ENCODE peak calls at places on chromosomes 1 and 21, in four cellular contexts. One of them, this sample, is unnamed.

GRCh38 chr1:232568331-232568852 is 61.5 kb downstream of the SIPA1L2 start:
- DNase-seq in SK-N-SH: no peak
- DNase-seq in K562: no peak
- DNase-seq in GM12878: no peak
- DNase-seq in this sample: no peak

GRCh38 chr1:163128282-163128681 is 59.1 kb downstream of the RGS4 start:
- DNase-seq in GM12878: no peak
- DNase-seq in K562: no peak
- DNase-seq in SK-N-SH: no peak
- DNase-seq in this sample: no peak

GRCh38 chr1:65791860-65792670 is 630 bp upstream of the PDE4B start:
- DNase-seq in K562: no peak
- DNase-seq in GM12878: no peak
- DNase-seq in SK-N-SH: peak
- DNase-seq in this sample: no peak

GRCh38 chr1:153963030-153963849 is at the start of gene SLC39A1:
- DNase-seq in GM12878: peak
- DNase-seq in SK-N-SH: peak
- DNase-seq in K562: peak
- DNase-seq in this sample: peak

GRCh38 chr21:26513212-26513611 is 59.9 kb downstream of the CYYR1 start:
- DNase-seq in K562: no peak
- DNase-seq in SK-N-SH: no peak
- DNase-seq in GM12878: no peak
- DNase-seq in this sample: no peak

GRCh38 chr1:21857142-21857839 is 45.2 kb downstream of the LDLRAD2 start:
- DNase-seq in GM12878: no peak
- DNase-seq in SK-N-SH: no peak
- DNase-seq in K562: no peak
- DNase-seq in this sample: no peak

GRCh38 chr1:28127617-28128257 is 39.3 kb upstream of the EYA3 start:
- DNase-seq in SK-N-SH: no peak
- DNase-seq in GM12878: peak
- DNase-seq in K562: no peak
- DNase-seq in this sample: no peak

GRCh38 chr1:163071381-163072255 is 2.5 kb downstream of the RGS4 start:
- DNase-seq in SK-N-SH: peak
- DNase-seq in K562: peak
- DNase-seq in GM12878: no peak
- DNase-seq in this sample: peak

GRCh38 chr1:36528361-36529349 is 45.9 kb upstream of the CSF3R start:
- DNase-seq in K562: no peak
- DNase-seq in GM12878: no peak
- DNase-seq in SK-N-SH: no peak
- DNase-seq in this sample: no peak

GRCh38 chr1:48047116-48047515 is 49.9 kb upstream of the TRABD2B start:
- DNase-seq in SK-N-SH: no peak
- DNase-seq in K562: no peak
- DNase-seq in GM12878: no peak
- DNase-seq in this sample: no peak

GRCh38 chr1:178271471-178271870 is 177.6 kb downstream of the RASAL2 start:
- DNase-seq in SK-N-SH: no peak
- DNase-seq in K562: no peak
- DNase-seq in GM12878: no peak
- DNase-seq in this sample: no peak

GRCh38 chr1:66764994-66765578 is 12.8 kb downstream of the DYNLT5 start:
- DNase-seq in GM12878: no peak
- DNase-seq in SK-N-SH: peak
- DNase-seq in K562: peak
- DNase-seq in this sample: peak

GRCh38 chr1:164628758-164629157 is 69.8 kb downstream of the PBX1 start:
- DNase-seq in K562: no peak
- DNase-seq in GM12878: no peak
- DNase-seq in SK-N-SH: no peak
- DNase-seq in this sample: no peak

DNA sequence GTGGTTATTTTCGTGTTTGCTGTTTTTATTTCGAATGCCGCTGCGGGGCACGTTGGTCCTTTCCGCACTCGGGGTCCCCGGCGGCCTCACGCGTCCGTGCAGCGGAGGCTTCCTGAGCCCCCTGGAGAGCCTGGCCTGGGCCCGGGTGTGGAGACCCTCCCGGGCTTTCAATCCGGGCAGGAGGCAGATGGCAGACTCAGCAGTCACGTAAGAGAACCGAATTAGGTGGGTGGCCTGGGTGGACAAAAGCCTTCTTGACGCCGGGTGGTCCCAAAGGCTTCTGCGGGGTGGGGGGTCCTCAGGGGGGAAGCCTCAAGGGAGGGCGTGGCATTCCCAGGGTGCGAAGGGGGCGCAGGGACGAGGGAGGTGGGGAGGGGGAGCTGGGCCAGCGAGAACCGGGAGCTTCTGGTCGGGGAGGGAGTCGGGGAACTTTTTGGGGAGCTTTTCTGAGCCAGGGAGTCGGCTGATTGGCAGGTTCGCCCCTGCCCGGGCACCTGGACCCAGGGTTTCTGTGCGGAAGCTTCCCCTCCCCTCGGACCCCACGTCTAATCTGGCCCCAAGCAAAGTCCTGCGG is 1.2 kb upstream of the HES4 start:
- DNase-seq in GM12878: no peak
- DNase-seq in K562: peak
- DNase-seq in SK-N-SH: peak
- DNase-seq in this sample: no peak
- TF ChIP-seq JUND in GM12878: no peak
- TF ChIP-seq JUND in K562: no peak
- TF ChIP-seq JUND in SK-N-SH: no peak
- TF ChIP-seq JUND in this sample: no peak

GRCh38 chr1:61152706-61153105 is 70.3 kb downstream of the NFIA start:
- DNase-seq in K562: no peak
- DNase-seq in GM12878: no peak
- DNase-seq in SK-N-SH: no peak
- DNase-seq in this sample: peak
- TF ChIP-seq SMC3 in K562: no peak
- TF ChIP-seq SMC3 in GM12878: no peak
- TF ChIP-seq SMC3 in SK-N-SH: no peak
- TF ChIP-seq SMC3 in this sample: peak

DNA sequence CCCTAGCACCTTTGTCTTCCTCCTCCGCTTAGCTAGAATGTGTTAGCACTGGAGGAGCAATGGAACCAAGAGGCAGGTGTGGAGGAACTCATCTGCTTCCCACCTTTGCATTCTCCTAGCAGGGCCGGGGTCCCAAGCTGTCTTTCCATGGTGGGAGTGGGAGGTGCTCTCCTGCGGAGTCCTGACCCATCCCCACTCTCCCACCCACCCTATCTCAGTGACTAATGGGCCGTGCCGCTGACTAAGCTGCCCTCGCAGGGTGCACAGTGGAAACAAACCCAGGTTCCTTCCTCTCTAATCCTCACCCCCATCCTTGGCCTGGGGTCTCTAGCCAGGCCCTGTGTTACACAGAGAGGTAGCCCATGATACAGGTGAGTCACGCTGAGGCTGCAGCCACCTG is 177.5 kb downstream of the HIVEP3 start:
- DNase-seq in GM12878: no peak
- DNase-seq in K562: no peak
- DNase-seq in SK-N-SH: no peak
- DNase-seq in this sample: no peak
- TF ChIP-seq JUND in GM12878: no peak
- TF ChIP-seq JUND in K562: no peak
- TF ChIP-seq JUND in SK-N-SH: no peak
- TF ChIP-seq JUND in this sample: no peak

GRCh38 chr1:9477535-9477934 is 61.7 kb upstream of the SLC25A33 start:
- DNase-seq in GM12878: no peak
- DNase-seq in SK-N-SH: no peak
- DNase-seq in K562: no peak
- DNase-seq in this sample: no peak

GRCh38 chr1:9482403-9482802 is 56.9 kb upstream of the SLC25A33 start:
- DNase-seq in K562: no peak
- DNase-seq in GM12878: no peak
- DNase-seq in SK-N-SH: no peak
- DNase-seq in this sample: no peak

GRCh38 chr1:9478021-9478420 is 61.2 kb upstream of the SLC25A33 start:
- DNase-seq in SK-N-SH: no peak
- DNase-seq in K562: no peak
- DNase-seq in GM12878: no peak
- DNase-seq in this sample: no peak

GRCh38 chr1:9481048-9481447 is 58.2 kb upstream of the SLC25A33 start:
- DNase-seq in SK-N-SH: peak
- DNase-seq in K562: no peak
- DNase-seq in GM12878: no peak
- DNase-seq in this sample: no peak

GRCh38 chr1:9482816-9483572 is 56.3 kb upstream of the SLC25A33 start:
- DNase-seq in SK-N-SH: peak
- DNase-seq in K562: no peak
- DNase-seq in GM12878: no peak
- DNase-seq in this sample: no peak
- TF ChIP-seq SMC3 in SK-N-SH: no peak
- TF ChIP-seq SMC3 in K562: no peak
- TF ChIP-seq SMC3 in GM12878: no peak
- TF ChIP-seq SMC3 in this sample: no peak

GRCh38 chr1:2050793-2051682 is 827 bp downstream of the PRKCZ start:
- DNase-seq in SK-N-SH: no peak
- DNase-seq in GM12878: no peak
- DNase-seq in K562: no peak
- DNase-seq in this sample: no peak

GRCh38 chr1:2050482-2050792 is 226 bp downstream of the PRKCZ start:
- DNase-seq in SK-N-SH: peak
- DNase-seq in GM12878: no peak
- DNase-seq in K562: no peak
- DNase-seq in this sample: no peak

GRCh38 chr1:2049225-2049516 is 1.0 kb upstream of the PRKCZ start:
- DNase-seq in GM12878: no peak
- DNase-seq in K562: no peak
- DNase-seq in SK-N-SH: no peak
- DNase-seq in this sample: no peak

GRCh38 chr1:2047749-2048729 is 2.2 kb upstream of the PRKCZ start:
- DNase-seq in K562: no peak
- DNase-seq in SK-N-SH: no peak
- DNase-seq in GM12878: no peak
- DNase-seq in this sample: no peak

GRCh38 chr1:2049517-2050481 is at the start of gene PRKCZ:
- DNase-seq in GM12878: peak
- DNase-seq in SK-N-SH: peak
- DNase-seq in K562: peak
- DNase-seq in this sample: peak
- TF ChIP-seq JUND in GM12878: no peak
- TF ChIP-seq JUND in SK-N-SH: no peak
- TF ChIP-seq JUND in K562: no peak
- TF ChIP-seq JUND in this sample: no peak

GRCh38 chr1:206466840-206467649 is 3.2 kb upstream of the IKBKE start:
- DNase-seq in SK-N-SH: no peak
- DNase-seq in GM12878: no peak
- DNase-seq in K562: peak
- DNase-seq in this sample: no peak

GRCh38 chr1:206463137-206463536 is 7.1 kb upstream of the IKBKE start:
- DNase-seq in K562: no peak
- DNase-seq in SK-N-SH: no peak
- DNase-seq in GM12878: no peak
- DNase-seq in this sample: no peak

GRCh38 chr1:206463911-206464310 is 6.4 kb upstream of the IKBKE start:
- DNase-seq in GM12878: no peak
- DNase-seq in K562: no peak
- DNase-seq in SK-N-SH: no peak
- DNase-seq in this sample: no peak

GRCh38 chr1:206465951-206466350 is 4.3 kb upstream of the IKBKE start:
- DNase-seq in K562: no peak
- DNase-seq in GM12878: no peak
- DNase-seq in SK-N-SH: no peak
- DNase-seq in this sample: no peak

DNA sequence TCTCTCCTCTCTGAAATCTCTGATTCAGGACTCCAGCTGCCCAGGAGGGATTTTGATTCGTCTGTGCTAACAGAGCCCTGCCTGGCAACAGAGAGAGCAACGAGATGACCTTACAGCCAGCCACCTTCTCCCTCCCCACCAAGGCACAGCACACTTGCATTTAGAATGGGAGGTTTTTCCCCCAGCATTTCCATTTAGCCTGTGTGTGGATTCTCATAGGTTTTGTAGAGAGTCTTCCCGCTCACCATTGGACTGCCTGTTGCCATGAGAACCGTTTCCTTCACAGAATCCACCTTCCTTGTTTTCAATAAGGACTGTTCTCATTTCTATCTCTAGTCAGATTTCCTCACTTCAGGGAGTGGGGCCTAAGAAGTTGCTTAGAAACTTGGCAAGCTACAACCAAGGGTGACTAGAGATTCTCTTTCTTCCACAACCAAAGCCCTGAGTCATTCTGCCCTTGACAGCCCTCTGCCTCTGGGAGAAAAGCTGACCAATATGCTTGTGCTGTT is 5.8 kb upstream of the IKBKE start:
- DNase-seq in GM12878: no peak
- DNase-seq in SK-N-SH: no peak
- DNase-seq in K562: no peak
- DNase-seq in this sample: no peak
- TF ChIP-seq SMC3 in GM12878: no peak
- TF ChIP-seq SMC3 in SK-N-SH: no peak
- TF ChIP-seq SMC3 in K562: no peak
- TF ChIP-seq SMC3 in this sample: no peak